ENCODE peak calls at places on chromosome 1, in eight cellular contexts. One of them, this sample, is unnamed.

GRCh38 chr1:159091547-159092397 is 15.2 kb upstream of the AIM2 start:
- DNase-seq in fibroblast of mammary gland: peak; percentile 91
- DNase-seq in BJ: no peak
- DNase-seq in adrenal gland: no peak
- DNase-seq in astrocyte: peak; percentile 78
- DNase-seq in K562: no peak
- DNase-seq in brain microvascular endothelial cell: peak; percentile 29
- DNase-seq in heart left ventricle: no peak
- DNase-seq in this sample: peak; percentile 52

GRCh38 chr1:20109223-20109856 is 10.0 kb downstream of the PLA2G2D start:
- DNase-seq in fibroblast of mammary gland: no peak
- DNase-seq in BJ: no peak
- DNase-seq in adrenal gland: no peak
- DNase-seq in astrocyte: no peak
- DNase-seq in K562: peak; percentile 25
- DNase-seq in brain microvascular endothelial cell: no peak
- DNase-seq in heart left ventricle: no peak
- DNase-seq in this sample: no peak

GRCh38 chr1:219555031-219555667 is 57.8 kb downstream of the ZC3H11B start:
- DNase-seq in fibroblast of mammary gland: peak; percentile 7
- DNase-seq in BJ: no peak
- DNase-seq in adrenal gland: no peak
- DNase-seq in astrocyte: peak; percentile 88
- DNase-seq in K562: no peak
- DNase-seq in brain microvascular endothelial cell: peak; percentile 58
- DNase-seq in heart left ventricle: no peak
- DNase-seq in this sample: peak; percentile 18

GRCh38 chr1:27864264-27864895 is 8.0 kb upstream of the THEMIS2 start:
- DNase-seq in fibroblast of mammary gland: no peak
- DNase-seq in BJ: no peak
- DNase-seq in adrenal gland: peak; percentile 39
- DNase-seq in astrocyte: no peak
- DNase-seq in K562: peak; percentile 35
- DNase-seq in brain microvascular endothelial cell: no peak
- DNase-seq in heart left ventricle: no peak
- DNase-seq in this sample: no peak

GRCh38 chr1:47024138-47024856 is 828 bp downstream of the CYP4X1 start:
- DNase-seq in fibroblast of mammary gland: no peak
- DNase-seq in BJ: no peak
- DNase-seq in adrenal gland: peak; percentile 33
- DNase-seq in astrocyte: no peak
- DNase-seq in K562: no peak
- DNase-seq in brain microvascular endothelial cell: no peak
- DNase-seq in heart left ventricle: no peak
- DNase-seq in this sample: no peak

GRCh38 chr1:59595774-59596173 is 219.0 kb upstream of the HOOK1 start:
- DNase-seq in fibroblast of mammary gland: peak; percentile 50
- DNase-seq in BJ: peak; percentile 73
- DNase-seq in adrenal gland: no peak
- DNase-seq in astrocyte: peak; percentile 39
- DNase-seq in K562: no peak
- DNase-seq in brain microvascular endothelial cell: peak; percentile 4
- DNase-seq in heart left ventricle: no peak
- DNase-seq in this sample: peak; percentile 52

GRCh38 chr1:46724991-46725735 is 6.2 kb upstream of the EFCAB14 start:
- DNase-seq in fibroblast of mammary gland: peak; percentile 87
- DNase-seq in BJ: peak; percentile 22
- DNase-seq in adrenal gland: peak; percentile 66
- DNase-seq in astrocyte: peak; percentile 56
- DNase-seq in K562: peak; percentile 69
- DNase-seq in brain microvascular endothelial cell: peak; percentile 57
- DNase-seq in heart left ventricle: no peak
- DNase-seq in this sample: peak; percentile 64

GRCh38 chr1:33972676-33973395 is 109.0 kb downstream of the HMGB4 start:
- DNase-seq in fibroblast of mammary gland: peak; percentile 60
- DNase-seq in BJ: no peak
- DNase-seq in adrenal gland: peak; percentile 82
- DNase-seq in astrocyte: peak; percentile 35
- DNase-seq in K562: no peak
- DNase-seq in brain microvascular endothelial cell: no peak
- DNase-seq in heart left ventricle: peak; percentile 80
- DNase-seq in this sample: peak; percentile 45

GRCh38 chr1:1360511-1361169 is 2.3 kb upstream of the MXRA8 start:
- DNase-seq in fibroblast of mammary gland: peak; percentile 97
- DNase-seq in BJ: peak; percentile 87
- DNase-seq in adrenal gland: no peak
- DNase-seq in astrocyte: peak; percentile 95
- DNase-seq in K562: no peak
- DNase-seq in brain microvascular endothelial cell: peak; percentile 92
- DNase-seq in heart left ventricle: peak; percentile 87
- DNase-seq in this sample: peak; percentile 79

GRCh38 chr1:52142220-52143153 is 598 bp downstream of the ZFYVE9 start:
- DNase-seq in fibroblast of mammary gland: peak; percentile 43
- DNase-seq in BJ: no peak
- DNase-seq in adrenal gland: peak; percentile 49
- DNase-seq in astrocyte: peak; percentile 43
- DNase-seq in K562: peak; percentile 69
- DNase-seq in brain microvascular endothelial cell: peak; percentile 41
- DNase-seq in heart left ventricle: peak; percentile 72
- DNase-seq in this sample: no peak

GRCh38 chr1:18426580-18426979 is 54.1 kb upstream of the KLHDC7A start:
- DNase-seq in fibroblast of mammary gland: no peak
- DNase-seq in BJ: no peak
- DNase-seq in adrenal gland: no peak
- DNase-seq in astrocyte: no peak
- DNase-seq in K562: no peak
- DNase-seq in brain microvascular endothelial cell: no peak
- DNase-seq in heart left ventricle: no peak
- DNase-seq in this sample: no peak

GRCh38 chr1:193749868-193750267 is 563.5 kb upstream of the B3GALT2 start:
- DNase-seq in fibroblast of mammary gland: no peak
- DNase-seq in BJ: no peak
- DNase-seq in adrenal gland: no peak
- DNase-seq in astrocyte: no peak
- DNase-seq in K562: no peak
- DNase-seq in brain microvascular endothelial cell: no peak
- DNase-seq in heart left ventricle: no peak
- DNase-seq in this sample: no peak

GRCh38 chr1:23650344-23650990 is 41.1 kb upstream of the RPL11 start:
- DNase-seq in fibroblast of mammary gland: no peak
- DNase-seq in BJ: no peak
- DNase-seq in adrenal gland: no peak
- DNase-seq in astrocyte: no peak
- DNase-seq in K562: no peak
- DNase-seq in brain microvascular endothelial cell: no peak
- DNase-seq in heart left ventricle: no peak
- DNase-seq in this sample: no peak

GRCh38 chr1:21514245-21514644 is 5.0 kb downstream of the ALPL start:
- DNase-seq in fibroblast of mammary gland: no peak
- DNase-seq in BJ: no peak
- DNase-seq in adrenal gland: no peak
- DNase-seq in astrocyte: no peak
- DNase-seq in K562: no peak
- DNase-seq in brain microvascular endothelial cell: no peak
- DNase-seq in heart left ventricle: no peak
- DNase-seq in this sample: no peak

GRCh38 chr1:53621144-53621543 is 117.8 kb downstream of the GLIS1 start:
- DNase-seq in fibroblast of mammary gland: no peak
- DNase-seq in BJ: no peak
- DNase-seq in adrenal gland: peak; percentile 3
- DNase-seq in astrocyte: no peak
- DNase-seq in K562: no peak
- DNase-seq in brain microvascular endothelial cell: no peak
- DNase-seq in heart left ventricle: peak; percentile 25
- DNase-seq in this sample: no peak

GRCh38 chr1:53619811-53620619 is 118.9 kb downstream of the GLIS1 start:
- DNase-seq in fibroblast of mammary gland: peak; percentile 47
- DNase-seq in BJ: no peak
- DNase-seq in adrenal gland: peak; percentile 3
- DNase-seq in astrocyte: peak; percentile 20
- DNase-seq in K562: no peak
- DNase-seq in brain microvascular endothelial cell: no peak
- DNase-seq in heart left ventricle: peak; percentile 42
- DNase-seq in this sample: no peak

GRCh38 chr1:53620620-53620957 is 118.4 kb downstream of the GLIS1 start:
- DNase-seq in fibroblast of mammary gland: no peak
- DNase-seq in BJ: no peak
- DNase-seq in adrenal gland: no peak
- DNase-seq in astrocyte: no peak
- DNase-seq in K562: no peak
- DNase-seq in brain microvascular endothelial cell: no peak
- DNase-seq in heart left ventricle: peak; percentile 54
- DNase-seq in this sample: no peak

GRCh38 chr1:53625049-53625448 is 113.9 kb downstream of the GLIS1 start:
- DNase-seq in fibroblast of mammary gland: peak; percentile 98
- DNase-seq in BJ: no peak
- DNase-seq in adrenal gland: peak; percentile 30
- DNase-seq in astrocyte: peak; percentile 29
- DNase-seq in K562: no peak
- DNase-seq in brain microvascular endothelial cell: peak; percentile 46
- DNase-seq in heart left ventricle: peak; percentile 23
- DNase-seq in this sample: peak; percentile 72

DNA sequence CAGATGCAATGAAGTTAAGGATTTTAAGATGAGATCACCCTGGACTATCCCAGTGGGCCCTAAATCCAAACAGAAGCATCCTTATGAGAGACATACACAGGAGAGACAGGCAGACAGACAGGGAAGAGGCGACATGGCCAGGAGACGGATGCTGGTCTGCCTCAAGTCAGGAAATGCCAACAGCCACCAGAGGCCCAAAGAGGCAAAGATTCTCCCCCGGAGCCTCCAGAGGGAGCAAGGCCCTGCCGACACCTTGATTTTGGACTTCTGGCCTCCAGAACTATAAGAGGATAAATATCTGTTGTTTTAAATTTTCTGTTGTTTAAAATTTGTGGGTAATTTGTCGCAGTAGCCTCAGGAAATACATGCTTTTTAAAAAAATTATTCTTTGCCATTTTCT is 116.4 kb downstream of the GLIS1 start:
- DNase-seq in fibroblast of mammary gland: no peak
- DNase-seq in BJ: no peak
- DNase-seq in adrenal gland: no peak
- DNase-seq in astrocyte: no peak
- DNase-seq in K562: no peak
- DNase-seq in brain microvascular endothelial cell: no peak
- DNase-seq in heart left ventricle: peak; percentile 4
- DNase-seq in this sample: no peak
- TF ChIP-seq CTCF in fibroblast of mammary gland: no peak
- TF ChIP-seq CTCF in BJ: no peak
- TF ChIP-seq CTCF in adrenal gland: no peak
- TF ChIP-seq CTCF in astrocyte: no peak
- TF ChIP-seq CTCF in K562: no peak
- TF ChIP-seq CTCF in brain microvascular endothelial cell: peak; percentile 16
- TF ChIP-seq CTCF in heart left ventricle: no peak
- TF ChIP-seq CTCF in this sample: no peak

GRCh38 chr1:91138959-91139358 is 117.1 kb upstream of the ZNF644 start:
- DNase-seq in fibroblast of mammary gland: no peak
- DNase-seq in BJ: no peak
- DNase-seq in adrenal gland: no peak
- DNase-seq in astrocyte: no peak
- DNase-seq in K562: no peak
- DNase-seq in brain microvascular endothelial cell: no peak
- DNase-seq in heart left ventricle: no peak
- DNase-seq in this sample: no peak
- H3K4me3 ChIP-seq in fibroblast of mammary gland: no peak overlapping the region
- H3K4me3 ChIP-seq in BJ: no peak overlapping the region
- H3K4me3 ChIP-seq in adrenal gland: no peak overlapping the region
- H3K4me3 ChIP-seq in astrocyte: no peak overlapping the region
- H3K4me3 ChIP-seq in K562: no peak overlapping the region
- H3K4me3 ChIP-seq in brain microvascular endothelial cell: no peak overlapping the region
- H3K4me3 ChIP-seq in heart left ventricle: no peak overlapping the region
- H3K4me3 ChIP-seq in this sample: no peak overlapping the region

DNA sequence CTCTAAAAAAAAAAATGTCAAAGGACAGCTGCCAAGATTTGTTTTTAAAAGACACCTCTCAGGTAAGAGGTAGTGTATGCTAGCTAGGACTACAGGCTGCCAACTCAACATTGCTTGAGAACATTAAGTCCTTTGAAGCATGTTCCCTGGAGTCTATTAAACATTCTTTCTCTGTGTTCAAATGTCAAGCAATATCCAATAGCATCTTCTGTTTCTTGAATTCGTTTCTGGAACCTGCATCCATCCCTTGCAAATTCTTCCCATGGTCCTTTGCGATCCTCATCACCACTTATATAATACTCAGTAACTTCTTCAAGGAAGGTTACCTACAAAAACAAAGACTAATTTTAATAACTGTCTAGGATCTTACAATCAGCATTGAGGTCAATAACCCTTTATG is 5.6 kb downstream of the PPP1R15B start:
- DNase-seq in fibroblast of mammary gland: no peak
- DNase-seq in BJ: no peak
- DNase-seq in adrenal gland: no peak
- DNase-seq in astrocyte: no peak
- DNase-seq in K562: no peak
- DNase-seq in brain microvascular endothelial cell: no peak
- DNase-seq in heart left ventricle: no peak
- DNase-seq in this sample: no peak
- TF ChIP-seq CTCF in fibroblast of mammary gland: no peak
- TF ChIP-seq CTCF in BJ: no peak
- TF ChIP-seq CTCF in adrenal gland: no peak
- TF ChIP-seq CTCF in astrocyte: no peak
- TF ChIP-seq CTCF in K562: no peak
- TF ChIP-seq CTCF in brain microvascular endothelial cell: no peak
- TF ChIP-seq CTCF in heart left ventricle: no peak
- TF ChIP-seq CTCF in this sample: no peak

DNA sequence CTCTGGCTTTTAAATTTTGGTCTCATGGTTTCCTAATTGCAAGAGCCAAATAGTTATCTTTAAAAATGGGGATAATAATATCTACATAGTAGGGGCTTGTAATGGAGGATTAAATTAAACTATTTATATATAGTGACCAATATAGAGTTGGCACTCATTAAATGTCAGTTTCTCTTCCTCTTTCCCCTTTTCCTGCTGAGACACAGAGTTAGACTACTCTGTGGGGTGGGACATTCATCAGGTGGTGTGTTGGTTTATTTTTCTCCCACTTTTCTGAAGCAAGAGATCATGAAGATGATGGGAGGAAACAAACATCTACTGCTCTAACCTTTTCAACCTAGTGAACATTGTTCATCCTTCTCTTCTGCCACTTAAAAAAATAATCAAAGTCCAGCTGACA is 17.3 kb upstream of the RAP1A start:
- DNase-seq in fibroblast of mammary gland: no peak
- DNase-seq in BJ: no peak
- DNase-seq in adrenal gland: no peak
- DNase-seq in astrocyte: no peak
- DNase-seq in K562: no peak
- DNase-seq in brain microvascular endothelial cell: no peak
- DNase-seq in heart left ventricle: no peak
- DNase-seq in this sample: no peak
- H3K4me3 ChIP-seq in fibroblast of mammary gland: no peak overlapping the region
- H3K4me3 ChIP-seq in BJ: no peak overlapping the region
- H3K4me3 ChIP-seq in adrenal gland: no peak overlapping the region
- H3K4me3 ChIP-seq in astrocyte: no peak overlapping the region
- H3K4me3 ChIP-seq in K562: no peak overlapping the region
- H3K4me3 ChIP-seq in brain microvascular endothelial cell: no peak overlapping the region
- H3K4me3 ChIP-seq in heart left ventricle: no peak overlapping the region
- H3K4me3 ChIP-seq in this sample: no peak overlapping the region